ENCODE peak calls at places on chromosomes 16 and 17, in eight cellular contexts. One of them, this sample, is unnamed.
A peak's percentile ranks its signal among the peaks of the same experiment; 100 is the strongest.

GRCh38 chr17:68461122-68461539 is 3.8 kb upstream of the WIPI1 start:
- DNase-seq in PC-3: no peak
- DNase-seq in HCT116: no peak
- DNase-seq in GM23338: no peak
- DNase-seq in PC-9: no peak
- DNase-seq in MM.1S: no peak
- DNase-seq in SK-N-SH: no peak
- DNase-seq in hepatocyte: no peak
- DNase-seq in this sample: peak; percentile 85

GRCh38 chr16:85857406-85857805 is 41.6 kb upstream of the IRF8 start:
- DNase-seq in PC-3: no peak
- DNase-seq in HCT116: no peak
- DNase-seq in GM23338: no peak
- DNase-seq in PC-9: no peak
- DNase-seq in MM.1S: no peak
- DNase-seq in SK-N-SH: no peak
- DNase-seq in hepatocyte: no peak
- DNase-seq in this sample: no peak

GRCh38 chr16:82891424-82891823 is 264.7 kb downstream of the CDH13 start:
- DNase-seq in PC-3: no peak
- DNase-seq in HCT116: no peak
- DNase-seq in GM23338: no peak
- DNase-seq in PC-9: no peak
- DNase-seq in MM.1S: no peak
- DNase-seq in SK-N-SH: no peak
- DNase-seq in hepatocyte: no peak
- DNase-seq in this sample: no peak

GRCh38 chr16:77434365-77435239 is at the start of gene ADAMTS18:
- DNase-seq in PC-3: no peak
- DNase-seq in HCT116: no peak
- DNase-seq in GM23338: peak; percentile 72
- DNase-seq in PC-9: no peak
- DNase-seq in MM.1S: no peak
- DNase-seq in SK-N-SH: peak; percentile 21
- DNase-seq in hepatocyte: peak; percentile 30
- DNase-seq in this sample: no peak

GRCh38 chr16:72536673-72537435 is 364.9 kb upstream of the PMFBP1 start:
- DNase-seq in PC-3: no peak
- DNase-seq in HCT116: no peak
- DNase-seq in GM23338: no peak
- DNase-seq in PC-9: no peak
- DNase-seq in MM.1S: no peak
- DNase-seq in SK-N-SH: no peak
- DNase-seq in hepatocyte: no peak
- DNase-seq in this sample: no peak

GRCh38 chr16:546909-547770 is 13.1 kb upstream of the PRR35 start:
- DNase-seq in PC-3: no peak
- DNase-seq in HCT116: no peak
- DNase-seq in GM23338: peak; percentile 71
- DNase-seq in PC-9: no peak
- DNase-seq in MM.1S: no peak
- DNase-seq in SK-N-SH: peak; percentile 69
- DNase-seq in hepatocyte: peak; percentile 72
- DNase-seq in this sample: no peak

GRCh38 chr16:4852221-4852872 is 5.1 kb downstream of the UBN1 start:
- DNase-seq in PC-3: peak; percentile 56
- DNase-seq in HCT116: no peak
- DNase-seq in GM23338: no peak
- DNase-seq in PC-9: no peak
- DNase-seq in MM.1S: no peak
- DNase-seq in SK-N-SH: no peak
- DNase-seq in hepatocyte: no peak
- DNase-seq in this sample: no peak

GRCh38 chr17:82297280-82297803 is 20.1 kb downstream of the CD7 start:
- DNase-seq in PC-3: peak; percentile 86
- DNase-seq in HCT116: no peak
- DNase-seq in GM23338: no peak
- DNase-seq in PC-9: peak; percentile 60
- DNase-seq in MM.1S: peak; percentile 77
- DNase-seq in SK-N-SH: peak; percentile 54
- DNase-seq in hepatocyte: peak; percentile 64
- DNase-seq in this sample: peak; percentile 71

GRCh38 chr16:822174-822908 is 21.8 kb upstream of the GNG13 start:
- DNase-seq in PC-3: no peak
- DNase-seq in HCT116: no peak
- DNase-seq in GM23338: no peak
- DNase-seq in PC-9: no peak
- DNase-seq in MM.1S: no peak
- DNase-seq in SK-N-SH: no peak
- DNase-seq in hepatocyte: no peak
- DNase-seq in this sample: no peak

GRCh38 chr16:17354121-17354750 is 116.5 kb downstream of the XYLT1 start:
- DNase-seq in PC-3: no peak
- DNase-seq in HCT116: no peak
- DNase-seq in GM23338: no peak
- DNase-seq in PC-9: no peak
- DNase-seq in MM.1S: no peak
- DNase-seq in SK-N-SH: peak; percentile 72
- DNase-seq in hepatocyte: no peak
- DNase-seq in this sample: no peak

GRCh38 chr17:15651001-15651582 is 31.6 kb upstream of the FBXW10B start:
- DNase-seq in PC-3: peak; percentile 50
- DNase-seq in HCT116: no peak
- DNase-seq in GM23338: no peak
- DNase-seq in PC-9: peak; percentile 50
- DNase-seq in MM.1S: no peak
- DNase-seq in SK-N-SH: peak; percentile 51
- DNase-seq in hepatocyte: no peak
- DNase-seq in this sample: no peak

GRCh38 chr17:56292010-56292409 is 138.7 kb downstream of the ANKFN1 start:
- DNase-seq in PC-3: peak; percentile 50
- DNase-seq in HCT116: no peak
- DNase-seq in GM23338: no peak
- DNase-seq in PC-9: no peak
- DNase-seq in MM.1S: no peak
- DNase-seq in SK-N-SH: no peak
- DNase-seq in hepatocyte: no peak
- DNase-seq in this sample: no peak

DNA sequence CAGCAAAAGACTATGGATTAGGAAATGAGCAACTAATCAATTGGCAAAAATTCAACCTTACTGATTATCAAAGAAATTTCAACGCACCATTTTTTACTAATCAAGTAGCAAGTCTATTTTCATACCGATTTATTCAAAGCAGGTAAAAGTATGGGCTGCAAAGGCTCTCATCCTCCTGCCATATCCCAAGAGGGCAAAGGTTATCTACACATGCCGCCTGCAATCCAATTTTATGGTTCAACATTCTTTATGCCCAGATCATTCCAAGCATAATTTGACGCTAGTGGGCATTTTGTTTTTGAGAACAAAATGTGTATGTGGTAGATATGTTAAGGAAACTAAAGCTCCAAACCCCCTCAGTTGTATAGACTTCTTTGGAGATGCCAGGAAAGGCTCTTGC is 270.6 kb downstream of the MAF start:
- DNase-seq in PC-3: no peak
- DNase-seq in HCT116: no peak
- DNase-seq in GM23338: no peak
- DNase-seq in PC-9: no peak
- DNase-seq in MM.1S: no peak
- DNase-seq in SK-N-SH: no peak
- DNase-seq in hepatocyte: no peak
- DNase-seq in this sample: no peak
- TF ChIP-seq CTCF in PC-3: no peak
- TF ChIP-seq CTCF in HCT116: no peak
- TF ChIP-seq CTCF in GM23338: no peak
- TF ChIP-seq CTCF in PC-9: no peak
- TF ChIP-seq CTCF in MM.1S: no peak
- TF ChIP-seq CTCF in SK-N-SH: no peak
- TF ChIP-seq CTCF in hepatocyte: no peak
- TF ChIP-seq CTCF in this sample: no peak

GRCh38 chr17:58513913-58514794 is at the start of gene MTMR4:
- DNase-seq in PC-3: peak; percentile 87
- DNase-seq in HCT116: peak; percentile 54
- DNase-seq in GM23338: peak; percentile 94
- DNase-seq in PC-9: peak; percentile 78
- DNase-seq in MM.1S: peak; percentile 84
- DNase-seq in SK-N-SH: peak; percentile 99
- DNase-seq in hepatocyte: peak; percentile 94
- DNase-seq in this sample: peak; percentile 81

GRCh38 chr17:58515286-58515685 is 848 bp upstream of the MTMR4 start:
- DNase-seq in PC-3: no peak
- DNase-seq in HCT116: no peak
- DNase-seq in GM23338: no peak
- DNase-seq in PC-9: no peak
- DNase-seq in MM.1S: no peak
- DNase-seq in SK-N-SH: no peak
- DNase-seq in hepatocyte: no peak
- DNase-seq in this sample: no peak

GRCh38 chr17:58516644-58517377 is 2.4 kb upstream of the MTMR4 start:
- DNase-seq in PC-3: no peak
- DNase-seq in HCT116: no peak
- DNase-seq in GM23338: no peak
- DNase-seq in PC-9: no peak
- DNase-seq in MM.1S: no peak
- DNase-seq in SK-N-SH: no peak
- DNase-seq in hepatocyte: peak; percentile 67
- DNase-seq in this sample: no peak

GRCh38 chr17:58514795-58515157 is 338 bp upstream of the MTMR4 start:
- DNase-seq in PC-3: no peak
- DNase-seq in HCT116: no peak
- DNase-seq in GM23338: no peak
- DNase-seq in PC-9: no peak
- DNase-seq in MM.1S: no peak
- DNase-seq in SK-N-SH: no peak
- DNase-seq in hepatocyte: no peak
- DNase-seq in this sample: no peak

DNA sequence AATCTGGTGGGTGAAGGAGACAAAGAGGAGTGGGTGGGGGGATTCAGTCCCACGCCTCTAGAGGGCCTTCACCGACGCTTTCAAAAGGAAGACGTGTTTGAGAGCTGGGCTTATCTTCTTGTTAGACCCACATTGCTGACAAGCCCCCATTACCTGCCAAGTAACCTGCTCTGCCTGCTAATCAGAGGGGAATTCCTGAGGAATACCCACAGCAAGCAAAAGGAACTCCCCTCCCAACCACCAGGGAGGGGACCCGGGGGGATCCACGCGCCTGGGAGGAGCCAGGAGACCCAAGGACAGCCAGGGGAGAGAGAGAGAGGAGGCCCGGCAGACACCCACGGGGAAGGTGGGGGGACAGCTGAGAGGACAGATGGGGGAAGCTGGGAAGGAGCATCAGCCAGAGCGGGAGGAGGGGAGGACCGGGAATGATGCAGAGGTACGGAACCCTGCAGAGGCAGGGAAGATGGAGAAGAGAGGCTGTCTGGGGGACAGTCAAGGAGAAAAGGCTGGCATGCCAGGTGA is 986 bp downstream of the MTMR4 start:
- DNase-seq in PC-3: no peak
- DNase-seq in HCT116: no peak
- DNase-seq in GM23338: no peak
- DNase-seq in PC-9: no peak
- DNase-seq in MM.1S: no peak
- DNase-seq in SK-N-SH: peak; percentile 69
- DNase-seq in hepatocyte: no peak
- DNase-seq in this sample: peak; percentile 21
- H3K9me2 ChIP-seq in PC-3: no peaks in the 10 kb centered on the region
- H3K9me2 ChIP-seq in HCT116: no peaks in the 10 kb centered on the region
- H3K9me2 ChIP-seq in GM23338: no peaks in the 10 kb centered on the region
- H3K9me2 ChIP-seq in PC-9: no peaks in the 10 kb centered on the region
- H3K9me2 ChIP-seq in MM.1S: no peaks in the 10 kb centered on the region
- H3K9me2 ChIP-seq in SK-N-SH: no peaks in the 10 kb centered on the region
- H3K9me2 ChIP-seq in hepatocyte: no peaks in the 10 kb centered on the region
- H3K9me2 ChIP-seq in this sample: no peaks in the 10 kb centered on the region

DNA sequence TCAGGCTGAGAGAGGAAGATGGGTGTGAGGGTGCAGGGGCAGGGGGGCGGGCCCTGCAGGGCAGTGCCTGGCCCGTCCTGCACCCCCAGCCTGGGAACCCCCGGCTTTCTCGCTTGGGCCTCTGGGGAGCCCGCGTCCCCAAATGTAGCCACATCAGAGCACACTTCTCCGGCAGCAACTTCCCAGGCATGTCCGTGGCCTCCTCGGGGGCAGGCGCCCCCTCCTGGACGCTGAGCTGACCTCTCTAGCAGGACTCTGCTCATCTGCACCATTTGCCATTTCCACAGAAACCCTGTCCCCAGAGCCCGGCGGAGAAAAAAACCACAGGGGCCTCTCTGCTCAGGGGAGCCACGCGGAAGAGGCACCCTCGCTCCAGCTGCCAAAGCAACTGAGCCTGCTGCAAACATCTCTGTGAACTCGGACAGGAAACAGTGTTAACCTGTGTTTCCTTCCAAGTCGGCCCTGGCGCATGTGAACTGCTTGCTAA is 63.4 kb downstream of the KLHDC4 start:
- DNase-seq in PC-3: no peak
- DNase-seq in HCT116: no peak
- DNase-seq in GM23338: peak; percentile 83
- DNase-seq in PC-9: no peak
- DNase-seq in MM.1S: no peak
- DNase-seq in SK-N-SH: peak; percentile 82
- DNase-seq in hepatocyte: peak; percentile 26
- DNase-seq in this sample: peak; percentile 93
- TF ChIP-seq CTCF in PC-3: peak; percentile 51
- TF ChIP-seq CTCF in HCT116: peak; percentile 60
- TF ChIP-seq CTCF in GM23338: peak; percentile 67
- TF ChIP-seq CTCF in PC-9: peak; percentile 41
- TF ChIP-seq CTCF in MM.1S: no peak
- TF ChIP-seq CTCF in SK-N-SH: peak; percentile 54
- TF ChIP-seq CTCF in hepatocyte: peak; percentile 45
- TF ChIP-seq CTCF in this sample: peak; percentile 83

GRCh38 chr17:79177877-79178276 is 103.3 kb downstream of the ENGASE start:
- DNase-seq in PC-3: no peak
- DNase-seq in HCT116: no peak
- DNase-seq in GM23338: no peak
- DNase-seq in PC-9: no peak
- DNase-seq in MM.1S: no peak
- DNase-seq in SK-N-SH: no peak
- DNase-seq in hepatocyte: no peak
- DNase-seq in this sample: no peak

GRCh38 chr17:79179334-79179733 is 104.7 kb downstream of the ENGASE start:
- DNase-seq in PC-3: no peak
- DNase-seq in HCT116: no peak
- DNase-seq in GM23338: no peak
- DNase-seq in PC-9: no peak
- DNase-seq in MM.1S: no peak
- DNase-seq in SK-N-SH: no peak
- DNase-seq in hepatocyte: no peak
- DNase-seq in this sample: no peak

GRCh38 chr17:79182176-79183160 is 107.8 kb downstream of the ENGASE start:
- DNase-seq in PC-3: no peak
- DNase-seq in HCT116: no peak
- DNase-seq in GM23338: peak; percentile 41
- DNase-seq in PC-9: no peak
- DNase-seq in MM.1S: no peak
- DNase-seq in SK-N-SH: no peak
- DNase-seq in hepatocyte: no peak
- DNase-seq in this sample: no peak

GRCh38 chr17:79183221-79184158 is 108.9 kb downstream of the ENGASE start:
- DNase-seq in PC-3: no peak
- DNase-seq in HCT116: no peak
- DNase-seq in GM23338: peak; percentile 92
- DNase-seq in PC-9: no peak
- DNase-seq in MM.1S: no peak
- DNase-seq in SK-N-SH: peak; percentile 91
- DNase-seq in hepatocyte: peak; percentile 41
- DNase-seq in this sample: no peak

GRCh38 chr17:79180358-79181005 is 105.9 kb downstream of the ENGASE start:
- DNase-seq in PC-3: no peak
- DNase-seq in HCT116: no peak
- DNase-seq in GM23338: no peak
- DNase-seq in PC-9: no peak
- DNase-seq in MM.1S: no peak
- DNase-seq in SK-N-SH: no peak
- DNase-seq in hepatocyte: no peak
- DNase-seq in this sample: no peak
- H3K9me2 ChIP-seq in PC-3: no peaks in the 10 kb centered on the region
- H3K9me2 ChIP-seq in HCT116: no peaks in the 10 kb centered on the region
- H3K9me2 ChIP-seq in GM23338: no peaks in the 10 kb centered on the region
- H3K9me2 ChIP-seq in PC-9: no peaks in the 10 kb centered on the region
- H3K9me2 ChIP-seq in MM.1S: no peaks in the 10 kb centered on the region
- H3K9me2 ChIP-seq in SK-N-SH: no peaks in the 10 kb centered on the region
- H3K9me2 ChIP-seq in hepatocyte: no peaks in the 10 kb centered on the region
- H3K9me2 ChIP-seq in this sample: no peaks in the 10 kb centered on the region